ENCODE peak calls at places on chromosomes 16 and 17, in ten cellular contexts. M is hippocampal formation, E is heart right ventricle, V is NCI-H1048, W is adrenal gland, I is fibroblast of lung, C is Kasumi-1, Q is iris pigment epithelial cell, Y is endothelial cell, H is mucosa of gallbladder. B is an unnamed sample.

GRCh38 chr16:28289939-28290862 is 2.1 kb upstream of the SBK1 start:
- DNase-seq in M (no peak), E (no peak), V (no peak), W (no peak), I (no peak), C (no peak), Q (no peak), Y (no peak), H (no peak), B (no peak)

GRCh38 chr16:51327001-51327400 is 175.9 kb upstream of the SALL1 start:
- DNase-seq in M (no peak), E (no peak), V (no peak), W (no peak), I (peak), C (no peak), Q (peak), Y (no peak), H (no peak), B (no peak)

GRCh38 chr17:69254187-69254586 is 25.6 kb upstream of the ABCA10 start:
- DNase-seq in M (no peak), E (no peak), V (no peak), W (no peak), I (no peak), C (no peak), Q (peak), Y (no peak), H (no peak), B (no peak)

GRCh38 chr16:57534337-57534880 is 2.0 kb downstream of the CCDC102A start:
- DNase-seq in M (no peak), E (peak), V (no peak), W (no peak), I (no peak), C (no peak), Q (no peak), Y (no peak), H (no peak), B (no peak)

GRCh38 chr17:55366020-55366481 is 55.6 kb downstream of the MMD start:
- DNase-seq in M (peak), E (no peak), V (no peak), W (no peak), I (no peak), C (no peak), Q (no peak), Y (no peak), H (no peak), B (no peak)

GRCh38 chr17:14904406-14904805 is 360.7 kb downstream of the PMP22 start:
- DNase-seq in M (no peak), E (no peak), V (no peak), W (no peak), I (no peak), C (no peak), Q (peak), Y (no peak), H (no peak), B (no peak)

GRCh38 chr16:55292491-55292890 is 31.5 kb upstream of the IRX6 start:
- DNase-seq in M (no peak), E (no peak), V (no peak), W (no peak), I (no peak), C (no peak), Q (no peak), Y (no peak), H (no peak), B (no peak)

GRCh38 chr17:48997103-48997826 is at the start of gene IGF2BP1:
- DNase-seq in M (no peak), E (no peak), V (no peak), W (no peak), I (peak), C (no peak), Q (peak), Y (peak), H (no peak), B (no peak)

GRCh38 chr16:78034530-78034929 is 12.2 kb downstream of the CLEC3A start:
- DNase-seq in M (no peak), E (no peak), V (no peak), W (no peak), I (no peak), C (no peak), Q (no peak), Y (no peak), H (no peak), B (no peak)

GRCh38 chr16:23773339-23773738 is 18.5 kb downstream of the CHP2 start:
- DNase-seq in M (no peak), E (no peak), V (no peak), W (no peak), I (no peak), C (no peak), Q (no peak), Y (no peak), H (no peak), B (no peak)

GRCh38 chr16:87666919-87667318 is 64.6 kb downstream of the JPH3 start:
- DNase-seq in M (no peak), E (no peak), V (no peak), W (no peak), I (no peak), C (no peak), Q (no peak), Y (no peak), H (no peak), B (no peak)

GRCh38 chr16:5031601-5032000 is 2.1 kb downstream of the NAGPA start:
- DNase-seq in M (no peak), E (no peak), V (no peak), W (no peak), I (no peak), C (no peak), Q (no peak), Y (no peak), H (no peak), B (no peak)

GRCh38 chr16:31453255-31454204 is 5.8 kb upstream of the ARMC5 start:
- DNase-seq in M (no peak), E (no peak), V (no peak), W (peak), I (peak), C (no peak), Q (peak), Y (no peak), H (no peak), B (no peak)

GRCh38 chr17:13589658-13590057 is 12.1 kb downstream of the HS3ST3A1 start:
- DNase-seq in M (no peak), E (no peak), V (no peak), W (no peak), I (no peak), C (no peak), Q (no peak), Y (no peak), H (no peak), B (no peak)

GRCh38 chr17:7323731-7324437 is 5.3 kb downstream of the NEURL4 start:
- DNase-seq in M (peak), E (no peak), V (no peak), W (no peak), I (peak), C (no peak), Q (no peak), Y (peak), H (no peak), B (no peak)

GRCh38 chr17:66135896-66136295 is 56.0 kb downstream of the CEP112 start:
- DNase-seq in M (no peak), E (no peak), V (no peak), W (no peak), I (no peak), C (no peak), Q (peak), Y (no peak), H (no peak), B (no peak)

GRCh38 chr17:41539071-41539492 is 11.0 kb upstream of the KRT19 start:
- DNase-seq in M (no peak), E (no peak), V (no peak), W (no peak), I (no peak), C (no peak), Q (no peak), Y (no peak), H (no peak), B (no peak)

GRCh38 chr16:88977028-88977844 is at the start of gene CBFA2T3:
- DNase-seq in M (peak), E (peak), V (no peak), W (peak), I (peak), C (peak), Q (no peak), Y (peak), H (peak), B (peak)

GRCh38 chr16:1430759-1431496 is at the start of gene PERCC1:
- DNase-seq in M (no peak), E (no peak), V (no peak), W (no peak), I (no peak), C (no peak), Q (no peak), Y (no peak), H (no peak), B (no peak)

GRCh38 chr17:41589301-41589700 is 2.6 kb upstream of the KRT14 start:
- DNase-seq in M (no peak), E (no peak), V (no peak), W (no peak), I (no peak), C (no peak), Q (no peak), Y (no peak), H (no peak), B (no peak)

GRCh38 chr16:379183-379960 is 2.4 kb downstream of the PGAP6 start:
- DNase-seq in M (no peak), E (no peak), V (no peak), W (no peak), I (no peak), C (no peak), Q (no peak), Y (no peak), H (peak), B (no peak)

GRCh38 chr16:57043248-57043647 is 49.1 kb upstream of the CPNE2 start:
- DNase-seq in M (no peak), E (no peak), V (no peak), W (no peak), I (no peak), C (no peak), Q (no peak), Y (no peak), H (no peak), B (no peak)

GRCh38 chr17:81018044-81018802 is 16.7 kb upstream of the BAIAP2 start:
- DNase-seq in M (no peak), E (no peak), V (no peak), W (no peak), I (peak), C (peak), Q (peak), Y (no peak), H (no peak), B (no peak)

GRCh38 chr17:28760987-28761562 is 17.3 kb downstream of the TRAF4 start:
- DNase-seq in M (peak), E (peak), V (no peak), W (peak), I (peak), C (peak), Q (peak), Y (peak), H (peak), B (peak)

GRCh38 chr17:33596904-33597303 is 303.8 kb upstream of the ASIC2 start:
- DNase-seq in M (peak), E (no peak), V (no peak), W (no peak), I (no peak), C (no peak), Q (no peak), Y (no peak), H (no peak), B (peak)

GRCh38 chr17:27562777-27563455 is 68.1 kb upstream of the LGALS9 start:
- DNase-seq in M (no peak), E (no peak), V (no peak), W (peak), I (no peak), C (no peak), Q (peak), Y (no peak), H (no peak), B (no peak)

GRCh38 chr16:4137438-4137837 is 21.2 kb upstream of the ADCY9 start:
- DNase-seq in M (no peak), E (no peak), V (no peak), W (no peak), I (no peak), C (no peak), Q (no peak), Y (no peak), H (no peak), B (no peak)

GRCh38 chr17:1908699-1909309 is 79.0 kb downstream of the RPA1 start:
- DNase-seq in M (peak), E (peak), V (peak), W (peak), I (peak), C (peak), Q (peak), Y (peak), H (peak), B (peak)

GRCh38 chr17:45006927-45007461 is 38.9 kb upstream of the C1QL1 start:
- DNase-seq in M (no peak), E (no peak), V (no peak), W (no peak), I (peak), C (no peak), Q (no peak), Y (no peak), H (no peak), B (no peak)

GRCh38 chr17:75551276-75551675 is 25.8 kb downstream of the LLGL2 start:
- DNase-seq in M (no peak), E (no peak), V (no peak), W (no peak), I (no peak), C (no peak), Q (no peak), Y (no peak), H (no peak), B (no peak)

GRCh38 chr17:36935681-36936454 is 1.4 kb upstream of the LHX1 start:
- DNase-seq in M (no peak), E (no peak), V (no peak), W (no peak), I (no peak), C (no peak), Q (no peak), Y (no peak), H (no peak), B (no peak)

GRCh38 chr16:23124315-23124714 is 24.9 kb downstream of the USP31 start:
- DNase-seq in M (no peak), E (no peak), V (no peak), W (peak), I (peak), C (no peak), Q (peak), Y (no peak), H (no peak), B (no peak)

GRCh38 chr17:6592193-6592592 is 35.8 kb upstream of the PITPNM3 start:
- DNase-seq in M (no peak), E (no peak), V (no peak), W (no peak), I (no peak), C (no peak), Q (peak), Y (no peak), H (peak), B (no peak)

GRCh38 chr17:80270104-80270503 is 9.5 kb downstream of the RNF213 start:
- DNase-seq in M (peak), E (no peak), V (no peak), W (peak), I (no peak), C (no peak), Q (no peak), Y (no peak), H (no peak), B (no peak)

GRCh38 chr16:17544785-17545184 is 74.0 kb upstream of the XYLT1 start:
- DNase-seq in M (no peak), E (no peak), V (no peak), W (no peak), I (no peak), C (no peak), Q (no peak), Y (peak), H (no peak), B (no peak)

B was measured in hypothalamus.